ENCODE peak calls at places on chromosomes 13 and 19, in six cellular contexts. E is HCT116, C is transverse colon, D is stomach, B is H1, X is SK-N-SH. O is an unnamed sample.

GRCh38 chr13:108777421-108778420 is 148.3 kb downstream of the MYO16 start:
- DNase-seq in E (peak), C (no peak), D (no peak), B (no peak), X (no peak), O (no peak)

GRCh38 chr13:68323106-68323505 is 1093.0 kb upstream of the PCDH9 start:
- DNase-seq in E (no peak), C (no peak), D (no peak), B (no peak), X (no peak), O (no peak)

GRCh38 chr13:111856571-111856970 is 210.4 kb upstream of the SOX1 start:
- DNase-seq in E (no peak), C (no peak), D (no peak), B (no peak), X (no peak), O (no peak)

GRCh38 chr19:3968556-3969434 is 2.1 kb downstream of the DAPK3 start:
- DNase-seq in E (peak), C (peak), D (peak), B (peak), X (peak), O (peak)

GRCh38 chr13:94028234-94029145 is 451.0 kb downstream of the DCT start:
- DNase-seq in E (no peak), C (no peak), D (no peak), B (no peak), X (no peak), O (no peak)

GRCh38 chr13:45356966-45357689 is 16.1 kb upstream of the TPT1 start:
- DNase-seq in E (no peak), C (no peak), D (no peak), B (no peak), X (no peak), O (no peak)

GRCh38 chr19:15717781-15718180 is 10.0 kb upstream of the OR10H2 start:
- DNase-seq in E (no peak), C (no peak), D (no peak), B (no peak), X (no peak), O (no peak)

GRCh38 chr19:27779953-27780352 is 1433.0 kb downstream of the UQCRFS1 start:
- DNase-seq in E (no peak), C (no peak), D (no peak), B (no peak), X (no peak), O (no peak)

GRCh38 chr13:104810242-104810641 is 1725.2 kb downstream of the EFNB2 start:
- DNase-seq in E (no peak), C (no peak), D (no peak), B (no peak), X (no peak), O (no peak)

GRCh38 chr13:104805346-104805745 is 1730.1 kb downstream of the EFNB2 start:
- DNase-seq in E (no peak), C (no peak), D (no peak), B (no peak), X (no peak), O (no peak)

DNA sequence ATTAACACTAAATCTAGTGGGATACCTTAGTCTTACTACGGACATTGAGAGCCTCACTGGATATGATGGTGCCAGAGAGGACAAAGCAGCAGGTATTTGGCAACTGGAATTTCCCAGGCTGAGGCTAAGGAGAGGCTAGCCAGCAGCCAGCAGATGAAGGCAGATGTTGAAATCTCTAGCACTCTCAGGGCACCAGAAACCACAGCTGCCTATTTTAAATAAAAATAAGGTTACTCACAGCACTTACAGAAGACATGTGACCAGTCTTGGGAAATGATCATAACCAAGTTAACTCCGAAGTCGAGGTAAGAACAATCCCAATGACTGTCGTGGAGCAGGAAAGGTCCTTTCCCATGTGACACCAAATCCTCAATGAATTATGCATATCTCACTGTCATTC is 1726.0 kb downstream of the EFNB2 start:
- DNase-seq in E (no peak), C (no peak), D (no peak), B (no peak), X (no peak), O (no peak)
- TF ChIP-seq POLR2AphosphoS5 in E (no peak), C (no peak), D (no peak), B (no peak), X (no peak), O (no peak)

GRCh38 chr19:8592231-8593009 is 15.2 kb upstream of the MYO1F start:
- DNase-seq in E (no peak), C (peak), D (peak), B (peak), X (peak), O (peak)
- TF ChIP-seq POLR2AphosphoS5 in E (no peak), C (peak), D (no peak), B (peak), X (no peak), O (no peak)

GRCh38 chr13:26557393-26558073 is at the start of gene WASF3:
- DNase-seq in E (peak), C (peak), D (peak), B (peak), X (peak), O (peak)
- TF ChIP-seq POLR2AphosphoS5 in E (no peak), C (no peak), D (no peak), B (no peak), X (no peak), O (peak)

GRCh38 chr13:66656050-66656449 is 574.1 kb downstream of the PCDH9 start:
- DNase-seq in E (no peak), C (no peak), D (no peak), B (no peak), X (no peak), O (peak)

GRCh38 chr13:66659291-66660012 is 570.7 kb downstream of the PCDH9 start:
- DNase-seq in E (no peak), C (no peak), D (no peak), B (no peak), X (no peak), O (no peak)

GRCh38 chr13:66660013-66660804 is 569.9 kb downstream of the PCDH9 start:
- DNase-seq in E (no peak), C (no peak), D (no peak), B (no peak), X (no peak), O (peak)

GRCh38 chr13:66661336-66661735 is 568.8 kb downstream of the PCDH9 start:
- DNase-seq in E (no peak), C (no peak), D (no peak), B (no peak), X (no peak), O (no peak)

GRCh38 chr13:66657165-66657895 is 572.8 kb downstream of the PCDH9 start:
- DNase-seq in E (peak), C (no peak), D (peak), B (no peak), X (peak), O (peak)
- TF ChIP-seq POLR2AphosphoS5 in E (no peak), C (no peak), D (no peak), B (no peak), X (peak), O (peak)

GRCh38 chr19:5691930-5692784 is 2.1 kb downstream of the RPL36 start:
- DNase-seq in E (no peak), C (no peak), D (no peak), B (no peak), X (peak), O (no peak)
- TF ChIP-seq POLR2AphosphoS5 in E (peak), C (no peak), D (no peak), B (peak), X (no peak), O (no peak)

DNA sequence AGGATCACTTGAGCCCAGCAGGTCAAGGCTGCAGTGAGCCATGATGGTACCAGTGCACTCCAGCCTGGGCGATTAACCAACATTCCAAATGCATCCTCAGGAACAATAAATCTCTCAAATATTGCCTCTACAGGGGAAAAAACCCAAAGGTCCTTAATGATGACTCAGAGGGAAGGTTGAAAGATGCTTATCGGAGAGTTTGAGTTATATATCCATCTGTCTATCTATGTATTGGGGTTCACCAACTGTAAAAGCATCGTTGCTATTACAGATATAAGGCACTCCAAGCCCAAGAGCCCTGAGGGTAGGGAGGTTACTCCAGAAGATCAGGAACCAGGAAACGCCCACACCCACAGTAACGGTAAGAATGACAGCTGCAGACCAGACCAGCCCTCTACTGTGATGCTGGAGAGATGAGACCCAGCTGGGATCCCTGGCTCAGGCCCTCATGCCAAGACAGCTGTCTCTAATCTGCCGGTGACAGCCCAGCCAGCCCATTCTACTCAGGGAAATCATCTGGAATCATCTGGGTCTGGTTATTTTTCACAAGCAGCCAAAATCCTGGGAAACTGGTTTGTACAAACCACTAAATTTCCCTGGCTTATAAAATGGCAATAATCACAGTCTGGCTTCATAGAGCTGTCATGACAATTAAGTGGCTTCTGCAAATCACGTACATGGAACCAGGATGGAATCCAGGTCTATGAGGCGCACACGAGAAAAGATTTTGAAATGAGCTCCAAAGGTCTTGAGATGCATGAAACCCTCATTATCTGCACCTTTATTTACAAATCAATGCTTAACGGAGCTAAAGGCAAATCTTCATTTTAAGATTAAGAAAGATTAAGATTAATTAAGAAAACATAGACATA is 23.8 kb downstream of the TEX101 start:
- DNase-seq in E (no peak), C (peak), D (peak), B (no peak), X (peak), O (no peak)
- TF ChIP-seq POLR2AphosphoS5 in E (no peak), C (peak), D (no peak), B (no peak), X (peak), O (no peak)

GRCh38 chr19:46192990-46193650 is 36.4 kb upstream of the IGFL1 start:
- DNase-seq in E (no peak), C (no peak), D (no peak), B (no peak), X (no peak), O (no peak)
- TF ChIP-seq POLR2AphosphoS5 in E (no peak), C (no peak), D (no peak), B (no peak), X (no peak), O (no peak)